ENCODE peak calls at places on chromosomes 2 and 18, in eight cellular contexts. E, Y, I, B, T, N, O and Z are unnamed samples.

GRCh38 chr2:238100821-238101771 is 956 bp downstream of the ESPNL start:
- DNase-seq in E (no peak), Y (no peak), I (no peak), B (no peak), T (peak), N (peak), O (no peak), Z (no peak)

GRCh38 chr2:215410932-215411285 is 25.0 kb downstream of the FN1 start:
- DNase-seq in E (peak), Y (peak), I (peak), B (no peak), T (no peak), N (no peak), O (no peak), Z (no peak)

GRCh38 chr2:39981877-39982276 is 202.8 kb upstream of the THUMPD2 start:
- DNase-seq in E (no peak), Y (no peak), I (no peak), B (no peak), T (no peak), N (no peak), O (no peak), Z (no peak)

GRCh38 chr2:12603781-12604180 is 113.0 kb upstream of the TRIB2 start:
- DNase-seq in E (no peak), Y (no peak), I (no peak), B (no peak), T (no peak), N (no peak), O (no peak), Z (no peak)

GRCh38 chr2:137837830-137838229 is 126.4 kb upstream of the HNMT start:
- DNase-seq in E (no peak), Y (no peak), I (no peak), B (no peak), T (no peak), N (no peak), O (no peak), Z (no peak)

GRCh38 chr2:23286765-23287155 is 98.2 kb upstream of the KLHL29 start:
- DNase-seq in E (peak), Y (peak), I (no peak), B (peak), T (no peak), N (no peak), O (no peak), Z (no peak)

GRCh38 chr2:202608142-202608852 is 26.5 kb upstream of the FAM117B start:
- DNase-seq in E (no peak), Y (no peak), I (no peak), B (no peak), T (no peak), N (no peak), O (no peak), Z (no peak)

GRCh38 chr18:46152436-46152807 is 48.2 kb downstream of the HAUS1 start:
- DNase-seq in E (peak), Y (peak), I (no peak), B (peak), T (no peak), N (no peak), O (peak), Z (no peak)

GRCh38 chr2:5981241-5982055 is 289.3 kb downstream of the SOX11 start:
- DNase-seq in E (no peak), Y (no peak), I (no peak), B (no peak), T (no peak), N (no peak), O (peak), Z (no peak)

GRCh38 chr2:152743004-152743403 is 24.6 kb downstream of the ARL6IP6 start:
- DNase-seq in E (peak), Y (peak), I (no peak), B (no peak), T (no peak), N (no peak), O (no peak), Z (no peak)

GRCh38 chr2:187547353-187547979 is 6.8 kb downstream of the TFPI start:
- DNase-seq in E (peak), Y (peak), I (peak), B (no peak), T (no peak), N (peak), O (no peak), Z (no peak)

GRCh38 chr2:237687666-237688065 is 60.3 kb downstream of the LRRFIP1 start:
- DNase-seq in E (peak), Y (peak), I (peak), B (peak), T (peak), N (peak), O (no peak), Z (no peak)

GRCh38 chr2:20419752-20420151 is 27.1 kb upstream of the RHOB start:
- DNase-seq in E (no peak), Y (no peak), I (no peak), B (no peak), T (no peak), N (no peak), O (no peak), Z (no peak)

GRCh38 chr2:196592331-196592911 is 47.1 kb upstream of the CCDC150 start:
- DNase-seq in E (peak), Y (no peak), I (no peak), B (no peak), T (no peak), N (no peak), O (no peak), Z (peak)

GRCh38 chr18:23703057-23703986 is 14.1 kb downstream of the LAMA3 start:
- DNase-seq in E (peak), Y (peak), I (no peak), B (no peak), T (no peak), N (peak), O (no peak), Z (no peak)

GRCh38 chr2:100677611-100678185 is 114.9 kb downstream of the PDCL3 start:
- DNase-seq in E (no peak), Y (no peak), I (no peak), B (no peak), T (peak), N (peak), O (no peak), Z (no peak)

GRCh38 chr2:217065695-217066405 is 206.0 kb upstream of the TNP1 start:
- DNase-seq in E (peak), Y (peak), I (peak), B (no peak), T (no peak), N (no peak), O (no peak), Z (no peak)

GRCh38 chr2:27039871-27040270 is 7.1 kb downstream of the TMEM214 start:
- DNase-seq in E (no peak), Y (no peak), I (no peak), B (no peak), T (no peak), N (no peak), O (no peak), Z (no peak)

GRCh38 chr2:26298638-26299393 is 47.1 kb upstream of the SELENOI start:
- DNase-seq in E (peak), Y (peak), I (no peak), B (peak), T (no peak), N (peak), O (peak), Z (no peak)

GRCh38 chr2:31354837-31355236 is 59.7 kb downstream of the XDH start:
- DNase-seq in E (peak), Y (peak), I (no peak), B (no peak), T (no peak), N (no peak), O (no peak), Z (no peak)

GRCh38 chr2:134668821-134669220 is 50.0 kb downstream of the TMEM163 start:
- DNase-seq in E (no peak), Y (no peak), I (no peak), B (peak), T (peak), N (peak), O (no peak), Z (no peak)

GRCh38 chr2:61937881-61938280 is 32.4 kb downstream of the COMMD1 start:
- DNase-seq in E (no peak), Y (no peak), I (no peak), B (no peak), T (no peak), N (no peak), O (no peak), Z (no peak)

GRCh38 chr2:98869868-98870267 is 66.2 kb downstream of the CRACDL start:
- DNase-seq in E (no peak), Y (peak), I (no peak), B (peak), T (peak), N (no peak), O (no peak), Z (no peak)

GRCh38 chr2:45759310-45759851 is 107.9 kb downstream of the PRKCE start:
- DNase-seq in E (peak), Y (no peak), I (peak), B (no peak), T (no peak), N (no peak), O (peak), Z (no peak)

GRCh38 chr2:71306762-71307161 is 24.8 kb upstream of the ZNF638 start:
- DNase-seq in E (peak), Y (peak), I (no peak), B (no peak), T (no peak), N (no peak), O (no peak), Z (no peak)

GRCh38 chr2:133774675-133775005 is 206.4 kb upstream of the NCKAP5 start:
- DNase-seq in E (no peak), Y (no peak), I (no peak), B (peak), T (no peak), N (no peak), O (no peak), Z (no peak)

GRCh38 chr2:240569998-240570530 is 1.8 kb downstream of the RNPEPL1 start:
- DNase-seq in E (no peak), Y (no peak), I (no peak), B (no peak), T (no peak), N (no peak), O (no peak), Z (no peak)

GRCh38 chr18:9952633-9953416 is 39.0 kb downstream of the VAPA start:
- DNase-seq in E (peak), Y (peak), I (no peak), B (no peak), T (no peak), N (no peak), O (no peak), Z (no peak)

GRCh38 chr2:231708050-231708772 is at the start of gene PTMA:
- DNase-seq in E (peak), Y (peak), I (peak), B (peak), T (peak), N (peak), O (peak), Z (peak)
- TF ChIP-seq CTCF in E (no peak), Y (no peak), I (no peak), B (no peak), T (no peak), N (no peak), O (no peak), Z (no peak)

GRCh38 chr2:84904717-84905174 is 710 bp upstream of the TMSB10 start:
- DNase-seq in E (peak), Y (peak), I (no peak), B (peak), T (peak), N (peak), O (peak), Z (no peak)

GRCh38 chr2:84906900-84907714 is 1.7 kb downstream of the TMSB10 start:
- DNase-seq in E (peak), Y (peak), I (no peak), B (peak), T (no peak), N (peak), O (peak), Z (no peak)

GRCh38 chr2:84904151-84904550 is 1.3 kb upstream of the TMSB10 start:
- DNase-seq in E (no peak), Y (no peak), I (no peak), B (peak), T (peak), N (no peak), O (no peak), Z (no peak)

GRCh38 chr2:84906108-84906899 is 848 bp downstream of the TMSB10 start:
- DNase-seq in E (peak), Y (no peak), I (no peak), B (no peak), T (peak), N (no peak), O (peak), Z (peak)

DNA sequence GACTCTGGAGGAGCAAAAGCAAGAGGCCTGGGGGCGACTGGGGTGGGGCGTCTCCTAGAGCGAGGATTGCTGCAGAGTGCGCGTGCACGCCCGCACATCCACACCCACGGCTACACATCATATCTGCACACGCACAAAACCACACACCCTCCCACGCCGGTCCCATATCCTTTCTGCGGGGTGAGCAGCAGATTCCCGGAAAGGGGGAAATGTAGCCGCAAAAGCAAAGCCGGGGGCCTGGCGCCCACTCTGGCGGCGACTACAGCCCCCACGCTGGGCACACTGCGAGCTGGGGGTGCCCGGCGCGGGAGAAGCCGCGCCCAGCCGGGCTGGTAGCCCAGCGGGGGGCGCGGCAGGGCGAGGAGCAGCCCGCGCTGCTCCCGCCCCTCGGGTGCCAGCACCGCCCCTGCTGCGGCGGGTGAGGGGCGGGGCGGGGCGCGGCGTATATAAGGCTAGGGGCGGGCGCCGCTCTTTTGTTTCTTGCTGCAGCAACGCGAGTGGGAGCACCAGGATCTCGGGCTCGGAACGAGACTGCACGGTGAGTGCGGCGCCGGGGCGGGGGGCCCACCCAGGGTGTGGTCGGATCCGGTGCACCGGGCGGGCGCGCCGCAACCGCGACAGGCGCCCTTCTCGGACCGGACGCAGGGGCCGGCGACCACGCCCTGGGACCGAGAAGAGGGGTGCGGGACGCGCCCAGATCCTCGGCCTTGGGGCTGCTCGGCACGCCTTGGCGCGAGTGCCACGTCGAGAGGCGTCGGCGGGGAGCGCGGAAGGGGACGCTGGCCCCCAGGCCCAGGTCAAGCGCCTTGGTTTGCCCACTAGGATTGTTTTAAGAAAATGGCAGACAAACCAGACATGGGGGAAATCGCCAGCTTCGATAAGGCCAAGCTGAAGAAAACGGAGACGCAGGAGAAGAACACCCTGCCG is at the start of gene TMSB10:
- DNase-seq in E (peak), Y (peak), I (no peak), B (peak), T (peak), N (peak), O (peak), Z (peak)
- TF ChIP-seq CTCF in E (no peak), Y (peak), I (no peak), B (no peak), T (no peak), N (no peak), O (no peak), Z (no peak)

DNA sequence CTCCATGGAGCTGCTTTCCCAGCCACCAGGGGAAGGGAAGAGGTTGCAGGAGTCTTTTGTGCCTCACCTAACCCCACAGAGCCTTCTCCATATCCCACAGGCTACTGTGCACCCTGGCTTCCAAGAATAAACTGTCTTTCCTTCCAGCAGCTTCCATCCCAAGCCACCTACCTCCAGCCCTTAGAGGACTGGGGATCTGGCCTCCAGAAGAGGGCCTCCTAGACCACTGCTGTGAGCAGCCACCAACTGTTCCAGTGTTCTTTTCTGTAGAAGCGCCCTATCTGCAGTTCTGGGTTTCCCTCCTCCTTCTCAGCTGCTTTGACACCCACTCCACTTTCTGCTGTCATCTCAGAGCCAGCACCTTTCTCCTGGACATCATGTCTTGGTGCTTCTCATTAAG is 30.7 kb upstream of the REG3G start:
- DNase-seq in E (no peak), Y (no peak), I (no peak), B (no peak), T (no peak), N (no peak), O (no peak), Z (no peak)
- TF ChIP-seq CTCF in E (no peak), Y (no peak), I (no peak), B (no peak), T (no peak), N (no peak), O (no peak), Z (no peak)

GRCh38 chr2:155215037-155215707 is 516.7 kb downstream of the KCNJ3 start:
- DNase-seq in E (no peak), Y (no peak), I (no peak), B (no peak), T (no peak), N (no peak), O (no peak), Z (no peak)
- TF ChIP-seq CTCF in E (no peak), Y (no peak), I (no peak), B (no peak), T (no peak), N (no peak), O (no peak), Z (no peak)